ENCODE peak calls at places on chromosomes 12 and 14, in five cellular contexts. One of them, this sample, is unnamed.

GRCh38 chr12:7498832-7499231 is 4.7 kb downstream of the CD163 start:
- DNase-seq in tibial artery: no peak
- DNase-seq in AG10803: peak
- DNase-seq in T-helper 1 cell: no peak
- DNase-seq in activated CD4-positive, alpha-beta T cell treated with anti-CD3 and anti-CD28 coated beads for 4 hours: no peak
- DNase-seq in this sample: peak

GRCh38 chr14:61444215-61444768 is 122.9 kb downstream of the PRKCH start:
- DNase-seq in tibial artery: no peak
- DNase-seq in AG10803: no peak
- DNase-seq in T-helper 1 cell: peak
- DNase-seq in activated CD4-positive, alpha-beta T cell treated with anti-CD3 and anti-CD28 coated beads for 4 hours: peak
- DNase-seq in this sample: no peak

GRCh38 chr14:74085047-74085637 is 386 bp downstream of the LIN52 start:
- DNase-seq in tibial artery: no peak
- DNase-seq in AG10803: peak
- DNase-seq in T-helper 1 cell: no peak
- DNase-seq in activated CD4-positive, alpha-beta T cell treated with anti-CD3 and anti-CD28 coated beads for 4 hours: no peak
- DNase-seq in this sample: peak

GRCh38 chr14:24368562-24369252 is 723 bp downstream of the NFATC4 start:
- DNase-seq in tibial artery: peak
- DNase-seq in AG10803: peak
- DNase-seq in T-helper 1 cell: peak
- DNase-seq in activated CD4-positive, alpha-beta T cell treated with anti-CD3 and anti-CD28 coated beads for 4 hours: no peak
- DNase-seq in this sample: peak

GRCh38 chr12:92434607-92435025 is 268.2 kb upstream of the PLEKHG7 start:
- DNase-seq in tibial artery: no peak
- DNase-seq in AG10803: no peak
- DNase-seq in T-helper 1 cell: no peak
- DNase-seq in activated CD4-positive, alpha-beta T cell treated with anti-CD3 and anti-CD28 coated beads for 4 hours: no peak
- DNase-seq in this sample: no peak

GRCh38 chr12:30573145-30573544 is 122.5 kb downstream of the IPO8 start:
- DNase-seq in tibial artery: no peak
- DNase-seq in AG10803: no peak
- DNase-seq in T-helper 1 cell: no peak
- DNase-seq in activated CD4-positive, alpha-beta T cell treated with anti-CD3 and anti-CD28 coated beads for 4 hours: no peak
- DNase-seq in this sample: no peak

GRCh38 chr12:11856971-11857370 is 207.5 kb downstream of the ETV6 start:
- DNase-seq in tibial artery: no peak
- DNase-seq in AG10803: no peak
- DNase-seq in T-helper 1 cell: no peak
- DNase-seq in activated CD4-positive, alpha-beta T cell treated with anti-CD3 and anti-CD28 coated beads for 4 hours: no peak
- DNase-seq in this sample: no peak

GRCh38 chr12:120077260-120077659 is 39.3 kb downstream of the RAB35 start:
- DNase-seq in tibial artery: no peak
- DNase-seq in AG10803: no peak
- DNase-seq in T-helper 1 cell: no peak
- DNase-seq in activated CD4-positive, alpha-beta T cell treated with anti-CD3 and anti-CD28 coated beads for 4 hours: no peak
- DNase-seq in this sample: no peak

GRCh38 chr14:88737245-88737644 is 55.5 kb downstream of the EML5 start:
- DNase-seq in tibial artery: no peak
- DNase-seq in AG10803: no peak
- DNase-seq in T-helper 1 cell: no peak
- DNase-seq in activated CD4-positive, alpha-beta T cell treated with anti-CD3 and anti-CD28 coated beads for 4 hours: no peak
- DNase-seq in this sample: no peak

GRCh38 chr12:115294443-115295133 is 610.6 kb upstream of the TBX3 start:
- DNase-seq in tibial artery: no peak
- DNase-seq in AG10803: no peak
- DNase-seq in T-helper 1 cell: no peak
- DNase-seq in activated CD4-positive, alpha-beta T cell treated with anti-CD3 and anti-CD28 coated beads for 4 hours: no peak
- DNase-seq in this sample: no peak

GRCh38 chr12:130026608-130027176 is 122.9 kb upstream of the TMEM132D start:
- DNase-seq in tibial artery: no peak
- DNase-seq in AG10803: no peak
- DNase-seq in T-helper 1 cell: no peak
- DNase-seq in activated CD4-positive, alpha-beta T cell treated with anti-CD3 and anti-CD28 coated beads for 4 hours: peak
- DNase-seq in this sample: no peak

GRCh38 chr12:22103418-22103817 is 57.4 kb downstream of the CMAS start:
- DNase-seq in tibial artery: no peak
- DNase-seq in AG10803: no peak
- DNase-seq in T-helper 1 cell: no peak
- DNase-seq in activated CD4-positive, alpha-beta T cell treated with anti-CD3 and anti-CD28 coated beads for 4 hours: no peak
- DNase-seq in this sample: no peak

GRCh38 chr14:32697114-32697513 is 241.6 kb upstream of the NPAS3 start:
- DNase-seq in tibial artery: no peak
- DNase-seq in AG10803: no peak
- DNase-seq in T-helper 1 cell: no peak
- DNase-seq in activated CD4-positive, alpha-beta T cell treated with anti-CD3 and anti-CD28 coated beads for 4 hours: no peak
- DNase-seq in this sample: no peak

GRCh38 chr12:55717397-55718007 is 1.7 kb downstream of the BLOC1S1 start:
- DNase-seq in tibial artery: no peak
- DNase-seq in AG10803: no peak
- DNase-seq in T-helper 1 cell: no peak
- DNase-seq in activated CD4-positive, alpha-beta T cell treated with anti-CD3 and anti-CD28 coated beads for 4 hours: no peak
- DNase-seq in this sample: peak

GRCh38 chr12:98371419-98371818 is 144.0 kb upstream of the TMPO start:
- DNase-seq in tibial artery: no peak
- DNase-seq in AG10803: no peak
- DNase-seq in T-helper 1 cell: no peak
- DNase-seq in activated CD4-positive, alpha-beta T cell treated with anti-CD3 and anti-CD28 coated beads for 4 hours: no peak
- DNase-seq in this sample: no peak

GRCh38 chr14:32428149-32428548 is 99.1 kb downstream of the AKAP6 start:
- DNase-seq in tibial artery: no peak
- DNase-seq in AG10803: no peak
- DNase-seq in T-helper 1 cell: no peak
- DNase-seq in activated CD4-positive, alpha-beta T cell treated with anti-CD3 and anti-CD28 coated beads for 4 hours: no peak
- DNase-seq in this sample: no peak

GRCh38 chr12:131452444-131452860 is 258.4 kb upstream of the SFSWAP start:
- DNase-seq in tibial artery: no peak
- DNase-seq in AG10803: no peak
- DNase-seq in T-helper 1 cell: no peak
- DNase-seq in activated CD4-positive, alpha-beta T cell treated with anti-CD3 and anti-CD28 coated beads for 4 hours: no peak
- DNase-seq in this sample: no peak

GRCh38 chr12:53973093-53974042 is at the start of gene HOXC11:
- DNase-seq in tibial artery: peak
- DNase-seq in AG10803: peak
- DNase-seq in T-helper 1 cell: no peak
- DNase-seq in activated CD4-positive, alpha-beta T cell treated with anti-CD3 and anti-CD28 coated beads for 4 hours: no peak
- DNase-seq in this sample: no peak

GRCh38 chr14:36901846-36902245 is 240.2 kb downstream of the PAX9 start:
- DNase-seq in tibial artery: no peak
- DNase-seq in AG10803: peak
- DNase-seq in T-helper 1 cell: no peak
- DNase-seq in activated CD4-positive, alpha-beta T cell treated with anti-CD3 and anti-CD28 coated beads for 4 hours: no peak
- DNase-seq in this sample: peak

GRCh38 chr14:93456356-93456755 is 25.6 kb downstream of the UNC79 start:
- DNase-seq in tibial artery: no peak
- DNase-seq in AG10803: no peak
- DNase-seq in T-helper 1 cell: no peak
- DNase-seq in activated CD4-positive, alpha-beta T cell treated with anti-CD3 and anti-CD28 coated beads for 4 hours: no peak
- DNase-seq in this sample: no peak

GRCh38 chr12:54658306-54659264 is 10.4 kb upstream of the DCD start:
- DNase-seq in tibial artery: no peak
- DNase-seq in AG10803: peak
- DNase-seq in T-helper 1 cell: peak
- DNase-seq in activated CD4-positive, alpha-beta T cell treated with anti-CD3 and anti-CD28 coated beads for 4 hours: peak
- DNase-seq in this sample: peak

GRCh38 chr12:53770281-53770680 is 18.5 kb upstream of the CISTR start:
- DNase-seq in tibial artery: no peak
- DNase-seq in AG10803: peak
- DNase-seq in T-helper 1 cell: no peak
- DNase-seq in activated CD4-positive, alpha-beta T cell treated with anti-CD3 and anti-CD28 coated beads for 4 hours: no peak
- DNase-seq in this sample: peak

GRCh38 chr14:53331247-53331646 is 178.1 kb upstream of the DDHD1 start:
- DNase-seq in tibial artery: no peak
- DNase-seq in AG10803: peak
- DNase-seq in T-helper 1 cell: no peak
- DNase-seq in activated CD4-positive, alpha-beta T cell treated with anti-CD3 and anti-CD28 coated beads for 4 hours: no peak
- DNase-seq in this sample: peak

GRCh38 chr12:1448321-1448720 is 146.1 kb downstream of the FBXL14 start:
- DNase-seq in tibial artery: no peak
- DNase-seq in AG10803: no peak
- DNase-seq in T-helper 1 cell: no peak
- DNase-seq in activated CD4-positive, alpha-beta T cell treated with anti-CD3 and anti-CD28 coated beads for 4 hours: no peak
- DNase-seq in this sample: peak

GRCh38 chr12:48952691-48953090 is 4.6 kb downstream of the ARF3 start:
- DNase-seq in tibial artery: no peak
- DNase-seq in AG10803: no peak
- DNase-seq in T-helper 1 cell: no peak
- DNase-seq in activated CD4-positive, alpha-beta T cell treated with anti-CD3 and anti-CD28 coated beads for 4 hours: no peak
- DNase-seq in this sample: no peak

GRCh38 chr14:103721334-103722120 is 5.9 kb downstream of the ZFYVE21 start:
- DNase-seq in tibial artery: no peak
- DNase-seq in AG10803: no peak
- DNase-seq in T-helper 1 cell: no peak
- DNase-seq in activated CD4-positive, alpha-beta T cell treated with anti-CD3 and anti-CD28 coated beads for 4 hours: peak
- DNase-seq in this sample: no peak

GRCh38 chr14:61475316-61475715 is 153.9 kb downstream of the PRKCH start:
- DNase-seq in tibial artery: no peak
- DNase-seq in AG10803: peak
- DNase-seq in T-helper 1 cell: no peak
- DNase-seq in activated CD4-positive, alpha-beta T cell treated with anti-CD3 and anti-CD28 coated beads for 4 hours: peak
- DNase-seq in this sample: peak

GRCh38 chr12:130920711-130921381 is 32.9 kb upstream of the ADGRD1 start:
- DNase-seq in tibial artery: peak
- DNase-seq in AG10803: peak
- DNase-seq in T-helper 1 cell: no peak
- DNase-seq in activated CD4-positive, alpha-beta T cell treated with anti-CD3 and anti-CD28 coated beads for 4 hours: no peak
- DNase-seq in this sample: peak

GRCh38 chr12:8156416-8156815 is 399 bp upstream of the ZNF705A start:
- DNase-seq in tibial artery: no peak
- DNase-seq in AG10803: no peak
- DNase-seq in T-helper 1 cell: no peak
- DNase-seq in activated CD4-positive, alpha-beta T cell treated with anti-CD3 and anti-CD28 coated beads for 4 hours: no peak
- DNase-seq in this sample: peak

GRCh38 chr12:110721570-110721969 is 21.1 kb downstream of the PPP1CC start:
- DNase-seq in tibial artery: no peak
- DNase-seq in AG10803: no peak
- DNase-seq in T-helper 1 cell: no peak
- DNase-seq in activated CD4-positive, alpha-beta T cell treated with anti-CD3 and anti-CD28 coated beads for 4 hours: no peak
- DNase-seq in this sample: no peak

GRCh38 chr12:52608161-52608560 is 6.9 kb upstream of the KRT72 start:
- DNase-seq in tibial artery: no peak
- DNase-seq in AG10803: no peak
- DNase-seq in T-helper 1 cell: no peak
- DNase-seq in activated CD4-positive, alpha-beta T cell treated with anti-CD3 and anti-CD28 coated beads for 4 hours: no peak
- DNase-seq in this sample: no peak